ENCODE peak calls at places on chromosome 21, in nine cellular contexts. One of them, this sample, is unnamed. For H3K4me1 and H3K36me3, the result is how much of the 10 kb centered on the place peaks cover.

GRCh38 chr21:14403681-14404318 is 20.9 kb upstream of the HSPA13 start:
- DNase-seq in neural progenitor cell: peak
- DNase-seq in mesendoderm: no peak
- DNase-seq in endothelial cell of umbilical vein: peak
- DNase-seq in hepatocyte: peak
- DNase-seq in GM23248: peak
- DNase-seq in GM12878: peak
- DNase-seq in fibroblast of lung: peak
- DNase-seq in mesenchymal stem cell: peak
- DNase-seq in this sample: peak

GRCh38 chr21:18545908-18546307 is 142.3 kb upstream of the TMPRSS15 start:
- DNase-seq in neural progenitor cell: no peak
- DNase-seq in mesendoderm: no peak
- DNase-seq in endothelial cell of umbilical vein: peak
- DNase-seq in hepatocyte: no peak
- DNase-seq in GM23248: no peak
- DNase-seq in GM12878: no peak
- DNase-seq in fibroblast of lung: peak
- DNase-seq in mesenchymal stem cell: peak
- DNase-seq in this sample: no peak

GRCh38 chr21:37849703-37850102 is 66.6 kb downstream of the KCNJ6 start:
- DNase-seq in neural progenitor cell: no peak
- DNase-seq in mesendoderm: peak
- DNase-seq in endothelial cell of umbilical vein: peak
- DNase-seq in hepatocyte: no peak
- DNase-seq in GM23248: peak
- DNase-seq in GM12878: no peak
- DNase-seq in fibroblast of lung: peak
- DNase-seq in mesenchymal stem cell: peak
- DNase-seq in this sample: no peak

GRCh38 chr21:16264314-16264713 is 534.5 kb downstream of the USP25 start:
- DNase-seq in neural progenitor cell: no peak
- DNase-seq in mesendoderm: no peak
- DNase-seq in endothelial cell of umbilical vein: peak
- DNase-seq in hepatocyte: no peak
- DNase-seq in GM23248: peak
- DNase-seq in GM12878: no peak
- DNase-seq in fibroblast of lung: peak
- DNase-seq in mesenchymal stem cell: no peak
- DNase-seq in this sample: no peak

GRCh38 chr21:37153193-37153934 is 80.3 kb downstream of the TTC3 start:
- DNase-seq in neural progenitor cell: no peak
- DNase-seq in mesendoderm: no peak
- DNase-seq in endothelial cell of umbilical vein: peak
- DNase-seq in hepatocyte: peak
- DNase-seq in GM23248: peak
- DNase-seq in GM12878: no peak
- DNase-seq in fibroblast of lung: peak
- DNase-seq in mesenchymal stem cell: peak
- DNase-seq in this sample: no peak

GRCh38 chr21:46634966-46635323 is 529 bp upstream of the PRMT2 start:
- DNase-seq in neural progenitor cell: peak
- DNase-seq in mesendoderm: peak
- DNase-seq in endothelial cell of umbilical vein: peak
- DNase-seq in hepatocyte: peak
- DNase-seq in GM23248: peak
- DNase-seq in GM12878: peak
- DNase-seq in fibroblast of lung: peak
- DNase-seq in mesenchymal stem cell: peak
- DNase-seq in this sample: peak

GRCh38 chr21:36647279-36648093 is 51.4 kb upstream of the SIM2 start:
- DNase-seq in neural progenitor cell: peak
- DNase-seq in mesendoderm: peak
- DNase-seq in endothelial cell of umbilical vein: peak
- DNase-seq in hepatocyte: peak
- DNase-seq in GM23248: no peak
- DNase-seq in GM12878: no peak
- DNase-seq in fibroblast of lung: peak
- DNase-seq in mesenchymal stem cell: peak
- DNase-seq in this sample: no peak

GRCh38 chr21:26900980-26901379 is 55.8 kb upstream of the ADAMTS1 start:
- DNase-seq in neural progenitor cell: no peak
- DNase-seq in mesendoderm: no peak
- DNase-seq in endothelial cell of umbilical vein: no peak
- DNase-seq in hepatocyte: no peak
- DNase-seq in GM23248: no peak
- DNase-seq in GM12878: no peak
- DNase-seq in fibroblast of lung: no peak
- DNase-seq in mesenchymal stem cell: no peak
- DNase-seq in this sample: no peak

GRCh38 chr21:27104749-27105439 is 138.0 kb upstream of the ADAMTS5 start:
- DNase-seq in neural progenitor cell: no peak
- DNase-seq in mesendoderm: peak
- DNase-seq in endothelial cell of umbilical vein: no peak
- DNase-seq in hepatocyte: no peak
- DNase-seq in GM23248: peak
- DNase-seq in GM12878: no peak
- DNase-seq in fibroblast of lung: peak
- DNase-seq in mesenchymal stem cell: peak
- DNase-seq in this sample: no peak

GRCh38 chr21:26834181-26834945 is 10.8 kb downstream of the ADAMTS1 start:
- DNase-seq in neural progenitor cell: no peak
- DNase-seq in mesendoderm: no peak
- DNase-seq in endothelial cell of umbilical vein: no peak
- DNase-seq in hepatocyte: no peak
- DNase-seq in GM23248: peak
- DNase-seq in GM12878: no peak
- DNase-seq in fibroblast of lung: peak
- DNase-seq in mesenchymal stem cell: peak
- DNase-seq in this sample: no peak

GRCh38 chr21:17925900-17926299 is 106.7 kb upstream of the C21orf91 start:
- DNase-seq in neural progenitor cell: peak
- DNase-seq in mesendoderm: peak
- DNase-seq in endothelial cell of umbilical vein: peak
- DNase-seq in hepatocyte: peak
- DNase-seq in GM23248: peak
- DNase-seq in GM12878: no peak
- DNase-seq in fibroblast of lung: peak
- DNase-seq in mesenchymal stem cell: peak
- DNase-seq in this sample: peak

DNA sequence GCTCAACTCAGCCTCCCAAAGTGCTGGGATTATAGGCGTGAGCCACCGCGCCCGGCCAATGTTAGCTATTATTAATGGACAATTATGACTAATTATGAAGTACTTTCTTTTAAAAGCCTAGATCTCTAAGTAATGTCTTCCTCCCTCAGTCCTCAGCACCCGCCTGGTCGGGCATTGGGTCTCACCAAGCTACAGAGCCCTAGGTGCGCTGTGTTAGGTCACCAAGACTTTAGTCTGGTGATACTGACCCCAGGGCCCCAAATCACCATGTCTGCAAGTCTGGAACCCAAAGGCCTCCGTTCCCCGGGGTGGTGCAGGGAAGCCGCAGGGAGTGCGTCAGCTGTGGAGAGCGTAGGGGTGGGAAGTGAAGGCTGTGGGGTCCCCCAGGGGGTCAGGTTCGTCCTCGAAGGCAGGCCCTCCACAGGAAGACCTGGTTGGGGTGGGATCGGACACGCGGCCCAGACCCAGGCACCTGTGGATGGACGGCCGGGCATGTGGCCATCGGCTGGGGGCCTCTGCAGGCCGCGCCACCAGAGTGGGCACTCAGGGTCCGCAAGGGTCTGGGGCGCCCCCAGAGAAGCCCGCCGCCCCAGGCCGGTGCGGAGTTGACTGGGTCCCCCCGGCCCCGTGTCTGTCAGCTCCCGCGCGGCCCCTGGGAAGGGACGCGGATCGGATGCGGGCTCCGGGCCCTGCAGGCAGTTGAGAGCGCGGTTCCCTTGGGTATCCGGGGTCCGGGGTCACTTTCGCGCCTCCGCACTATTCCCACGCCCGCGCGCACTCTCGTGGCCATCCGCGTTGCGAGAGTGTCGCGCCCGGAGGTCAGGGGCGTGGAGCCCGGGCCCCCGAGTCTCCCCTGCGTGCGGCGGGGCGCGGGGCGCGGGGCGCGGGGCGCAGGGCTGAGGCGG is 710 bp upstream of the PDXK start:
- DNase-seq in neural progenitor cell: no peak
- DNase-seq in mesendoderm: no peak
- DNase-seq in endothelial cell of umbilical vein: no peak
- DNase-seq in hepatocyte: no peak
- DNase-seq in GM23248: no peak
- DNase-seq in GM12878: no peak
- DNase-seq in fibroblast of lung: no peak
- DNase-seq in mesenchymal stem cell: no peak
- DNase-seq in this sample: no peak
- H3K4me1 ChIP-seq in neural progenitor cell: under half
- H3K4me1 ChIP-seq in mesendoderm: under half
- H3K4me1 ChIP-seq in endothelial cell of umbilical vein: under half
- H3K4me1 ChIP-seq in hepatocyte: under half
- H3K4me1 ChIP-seq in GM23248: under half
- H3K4me1 ChIP-seq in GM12878: under half
- H3K4me1 ChIP-seq in fibroblast of lung: under half
- H3K4me1 ChIP-seq in mesenchymal stem cell: under half
- H3K4me1 ChIP-seq in this sample: half or more

GRCh38 chr21:31688603-31689368 is 29.3 kb downstream of the SOD1 start:
- DNase-seq in neural progenitor cell: no peak
- DNase-seq in mesendoderm: no peak
- DNase-seq in endothelial cell of umbilical vein: no peak
- DNase-seq in hepatocyte: no peak
- DNase-seq in GM23248: no peak
- DNase-seq in GM12878: no peak
- DNase-seq in fibroblast of lung: no peak
- DNase-seq in mesenchymal stem cell: no peak
- DNase-seq in this sample: no peak
- H3K36me3 ChIP-seq in neural progenitor cell: half or more
- H3K36me3 ChIP-seq in mesendoderm: under half
- H3K36me3 ChIP-seq in endothelial cell of umbilical vein: under half
- H3K36me3 ChIP-seq in hepatocyte: under half
- H3K36me3 ChIP-seq in GM23248: half or more
- H3K36me3 ChIP-seq in GM12878: under half
- H3K36me3 ChIP-seq in fibroblast of lung: under half
- H3K36me3 ChIP-seq in mesenchymal stem cell: half or more
- H3K36me3 ChIP-seq in this sample: half or more

GRCh38 chr21:44875341-44875740 is 1.9 kb upstream of the PTTG1IP start:
- DNase-seq in neural progenitor cell: no peak
- DNase-seq in mesendoderm: no peak
- DNase-seq in endothelial cell of umbilical vein: peak
- DNase-seq in hepatocyte: no peak
- DNase-seq in GM23248: peak
- DNase-seq in GM12878: no peak
- DNase-seq in fibroblast of lung: peak
- DNase-seq in mesenchymal stem cell: no peak
- DNase-seq in this sample: peak
- H3K4me2 ChIP-seq in neural progenitor cell: no peak
- H3K4me2 ChIP-seq in mesendoderm: no peak
- H3K4me2 ChIP-seq in endothelial cell of umbilical vein: peak
- H3K4me2 ChIP-seq in hepatocyte: peak
- H3K4me2 ChIP-seq in GM23248: peak
- H3K4me2 ChIP-seq in GM12878: peak
- H3K4me2 ChIP-seq in fibroblast of lung: peak
- H3K4me2 ChIP-seq in mesenchymal stem cell: peak
- H3K4me2 ChIP-seq in this sample: peak

DNA sequence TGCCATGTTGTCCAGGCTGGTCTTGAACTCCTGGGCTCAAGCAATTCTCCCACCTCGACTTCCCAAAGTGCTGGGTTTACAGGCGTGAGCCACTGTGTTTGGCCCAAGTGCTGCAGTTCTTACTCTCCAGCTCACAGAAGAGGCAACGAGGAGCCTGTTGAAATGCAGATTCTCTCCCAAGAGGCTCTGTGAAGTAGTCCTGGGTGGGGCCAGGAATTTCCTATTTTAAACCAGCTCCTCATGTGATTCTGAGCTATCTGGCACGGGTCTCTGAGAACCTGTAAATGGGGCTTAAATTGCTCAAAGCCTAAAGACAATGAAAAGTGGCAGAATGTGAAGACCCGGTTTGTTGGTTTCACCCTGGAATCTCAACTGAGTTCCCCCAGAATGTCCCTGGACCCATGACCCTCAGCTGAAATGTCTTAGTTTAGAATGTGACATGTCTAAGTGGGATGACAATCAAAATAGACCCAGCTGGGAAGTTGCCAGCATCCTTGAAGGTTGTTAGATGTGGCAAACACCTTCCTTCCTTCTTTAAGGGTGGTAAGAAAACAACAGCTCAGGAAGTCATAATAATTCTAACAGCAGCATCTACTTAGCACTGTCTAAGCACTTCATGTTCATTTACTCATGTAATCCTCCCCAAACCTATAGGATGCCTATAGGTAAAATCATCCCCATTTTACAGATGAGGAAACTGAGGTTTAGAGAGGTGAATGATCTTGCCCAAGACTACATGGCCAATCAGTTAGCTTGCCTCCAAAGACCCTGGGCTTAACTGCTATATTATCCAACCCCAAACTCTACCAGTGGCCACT is 20.8 kb upstream of the ATP5PO start:
- DNase-seq in neural progenitor cell: no peak
- DNase-seq in mesendoderm: peak
- DNase-seq in endothelial cell of umbilical vein: no peak
- DNase-seq in hepatocyte: no peak
- DNase-seq in GM23248: peak
- DNase-seq in GM12878: no peak
- DNase-seq in fibroblast of lung: no peak
- DNase-seq in mesenchymal stem cell: no peak
- DNase-seq in this sample: no peak
- H3K4me1 ChIP-seq in neural progenitor cell: under half
- H3K4me1 ChIP-seq in mesendoderm: under half
- H3K4me1 ChIP-seq in endothelial cell of umbilical vein: under half
- H3K4me1 ChIP-seq in hepatocyte: under half
- H3K4me1 ChIP-seq in GM23248: under half
- H3K4me1 ChIP-seq in GM12878: under half
- H3K4me1 ChIP-seq in fibroblast of lung: under half
- H3K4me1 ChIP-seq in mesenchymal stem cell: under half
- H3K4me1 ChIP-seq in this sample: under half

This sample was measured in OCI-LY7.